ENCODE peak calls at places on chromosome 15, in ten cellular contexts. G is activated T-helper 9 cell treated with anti-CD3 and anti-CD28 coated beads, Interleukin-2, amount 50 U/mL, for 16 hours; V is head of caudate nucleus; I is GM04503; X is GM23248; K is stimulated activated CD4-positive, alpha-beta T cell treated with anti-CD3 and anti-CD28 coated beads, Interleukin-2, amount 100 ng/mL, for 48 hours; Z is pons; Q is suprapubic skin; T is NCI-H1092; O is MCF 10A. D is an unnamed sample.

GRCh38 chr15:96629501-96629900 is 299.0 kb downstream of the NR2F2 start:
- DNase-seq in Q (no peak), G (no peak), T (no peak), K (no peak), I (no peak), O (no peak), Z (no peak), V (no peak), X (no peak), D (no peak)

GRCh38 chr15:44034933-44035624 is 160.0 kb downstream of the FRMD5 start:
- DNase-seq in K (no peak), X (peak), Q (no peak), T (no peak), G (no peak), I (peak), Z (peak), O (peak), V (no peak), D (peak)

GRCh38 chr15:68644996-68645395 is 66.2 kb downstream of the CORO2B start:
- DNase-seq in I (no peak), X (no peak), Z (no peak), T (no peak), O (no peak), K (no peak), V (peak), Q (no peak), G (no peak), D (no peak)

GRCh38 chr15:67248106-67248505 is 6.4 kb downstream of the AAGAB start:
- DNase-seq in T (no peak), Q (no peak), I (no peak), X (peak), V (no peak), G (no peak), O (no peak), Z (no peak), K (no peak), D (no peak)

GRCh38 chr15:31587583-31587982 is 260.9 kb downstream of the KLF13 start:
- DNase-seq in O (no peak), K (no peak), I (no peak), T (no peak), X (no peak), Q (no peak), Z (no peak), G (no peak), V (no peak), D (no peak)

GRCh38 chr15:22912256-22912655 is 67.9 kb downstream of the CYFIP1 start:
- DNase-seq in K (no peak), T (no peak), Z (no peak), Q (no peak), G (no peak), X (no peak), O (no peak), I (no peak), V (no peak), D (no peak)

GRCh38 chr15:66404532-66404931 is 17.8 kb downstream of the MAP2K1 start:
- DNase-seq in G (no peak), K (no peak), X (no peak), T (no peak), I (no peak), V (no peak), O (no peak), Q (no peak), Z (no peak), D (no peak)

GRCh38 chr15:101038327-101039003 is 119.3 kb downstream of the LRRK1 start:
- DNase-seq in O (no peak), G (no peak), Q (peak), I (no peak), X (no peak), T (no peak), K (no peak), Z (no peak), V (no peak), D (no peak)

GRCh38 chr15:40591310-40591845 is 2.7 kb upstream of the KNL1 start:
- DNase-seq in T (no peak), Q (no peak), O (no peak), X (no peak), V (no peak), Z (no peak), G (no peak), K (no peak), I (no peak), D (no peak)

GRCh38 chr15:79598639-79599038 is 166.5 kb downstream of the MINAR1 start:
- DNase-seq in V (no peak), O (no peak), K (no peak), Z (no peak), T (no peak), I (no peak), X (no peak), G (no peak), Q (no peak), D (no peak)

GRCh38 chr15:33988384-33988783 is 20.1 kb downstream of the CHRM5 start:
- DNase-seq in Z (no peak), K (no peak), O (no peak), Q (no peak), G (no peak), I (no peak), V (no peak), T (no peak), X (peak), D (no peak)

GRCh38 chr15:66670698-66671580 is 31.1 kb upstream of the SMAD6 start:
- DNase-seq in Z (no peak), T (no peak), K (no peak), X (no peak), O (peak), V (no peak), G (no peak), I (no peak), Q (no peak), D (no peak)

GRCh38 chr15:101536166-101536874 is 46.8 kb upstream of the PCSK6 start:
- DNase-seq in T (no peak), Q (no peak), I (no peak), X (no peak), O (no peak), Z (no peak), G (no peak), V (no peak), K (no peak), D (no peak)

GRCh38 chr15:26082833-26083174 is 219.7 kb upstream of the ATP10A start:
- DNase-seq in T (peak), V (no peak), Z (peak), I (no peak), X (no peak), G (no peak), Q (no peak), O (peak), K (no peak), D (no peak)